ENCODE peak calls at places on chromosomes 2 and 18, in seven cellular contexts. One of them, this sample, is unnamed.

GRCh38 chr18:43396266-43396665 is 119.0 kb upstream of the SYT4 start:
- DNase-seq in ACHN: peak
- DNase-seq in NCI-H1092 treated with DMSO at 0.1 percent for 48 hours: peak
- DNase-seq in right lobe of liver: no peak
- DNase-seq in T-helper 1 cell: no peak
- DNase-seq in effector memory CD8-positive, alpha-beta T cell: no peak
- DNase-seq in cardiac fibroblast: peak
- DNase-seq in this sample: no peak

GRCh38 chr2:188983427-188984101 is 9.4 kb downstream of the COL3A1 start:
- DNase-seq in ACHN: peak
- DNase-seq in NCI-H1092 treated with DMSO at 0.1 percent for 48 hours: peak
- DNase-seq in right lobe of liver: no peak
- DNase-seq in T-helper 1 cell: no peak
- DNase-seq in effector memory CD8-positive, alpha-beta T cell: no peak
- DNase-seq in cardiac fibroblast: peak
- DNase-seq in this sample: no peak

GRCh38 chr2:226699321-226699720 is 100.3 kb downstream of the IRS1 start:
- DNase-seq in ACHN: no peak
- DNase-seq in NCI-H1092 treated with DMSO at 0.1 percent for 48 hours: no peak
- DNase-seq in right lobe of liver: no peak
- DNase-seq in T-helper 1 cell: no peak
- DNase-seq in effector memory CD8-positive, alpha-beta T cell: no peak
- DNase-seq in cardiac fibroblast: peak
- DNase-seq in this sample: no peak

GRCh38 chr2:121818546-121818945 is 63.1 kb downstream of the TSN start:
- DNase-seq in ACHN: no peak
- DNase-seq in NCI-H1092 treated with DMSO at 0.1 percent for 48 hours: no peak
- DNase-seq in right lobe of liver: no peak
- DNase-seq in T-helper 1 cell: no peak
- DNase-seq in effector memory CD8-positive, alpha-beta T cell: no peak
- DNase-seq in cardiac fibroblast: no peak
- DNase-seq in this sample: no peak

GRCh38 chr2:218952160-218952559 is 7.3 kb upstream of the CDK5R2 start:
- DNase-seq in ACHN: no peak
- DNase-seq in NCI-H1092 treated with DMSO at 0.1 percent for 48 hours: no peak
- DNase-seq in right lobe of liver: no peak
- DNase-seq in T-helper 1 cell: no peak
- DNase-seq in effector memory CD8-positive, alpha-beta T cell: no peak
- DNase-seq in cardiac fibroblast: no peak
- DNase-seq in this sample: no peak

GRCh38 chr2:216774620-216775019 is 79.3 kb upstream of the IGFBP5 start:
- DNase-seq in ACHN: peak
- DNase-seq in NCI-H1092 treated with DMSO at 0.1 percent for 48 hours: no peak
- DNase-seq in right lobe of liver: no peak
- DNase-seq in T-helper 1 cell: no peak
- DNase-seq in effector memory CD8-positive, alpha-beta T cell: no peak
- DNase-seq in cardiac fibroblast: peak
- DNase-seq in this sample: no peak

GRCh38 chr2:239319261-239319661 is 81.6 kb downstream of the HDAC4 start:
- DNase-seq in ACHN: no peak
- DNase-seq in NCI-H1092 treated with DMSO at 0.1 percent for 48 hours: no peak
- DNase-seq in right lobe of liver: peak
- DNase-seq in T-helper 1 cell: no peak
- DNase-seq in effector memory CD8-positive, alpha-beta T cell: no peak
- DNase-seq in cardiac fibroblast: peak
- DNase-seq in this sample: peak

GRCh38 chr2:224650815-224651439 is 65.2 kb downstream of the CCDC195 start:
- DNase-seq in ACHN: peak
- DNase-seq in NCI-H1092 treated with DMSO at 0.1 percent for 48 hours: peak
- DNase-seq in right lobe of liver: no peak
- DNase-seq in T-helper 1 cell: no peak
- DNase-seq in effector memory CD8-positive, alpha-beta T cell: peak
- DNase-seq in cardiac fibroblast: peak
- DNase-seq in this sample: no peak

GRCh38 chr2:46689993-46690392 is 210.6 kb downstream of the TMEM247 start:
- DNase-seq in ACHN: no peak
- DNase-seq in NCI-H1092 treated with DMSO at 0.1 percent for 48 hours: no peak
- DNase-seq in right lobe of liver: no peak
- DNase-seq in T-helper 1 cell: no peak
- DNase-seq in effector memory CD8-positive, alpha-beta T cell: no peak
- DNase-seq in cardiac fibroblast: peak
- DNase-seq in this sample: no peak

GRCh38 chr18:63161032-63161727 is 158.4 kb downstream of the BCL2 start:
- DNase-seq in ACHN: no peak
- DNase-seq in NCI-H1092 treated with DMSO at 0.1 percent for 48 hours: no peak
- DNase-seq in right lobe of liver: no peak
- DNase-seq in T-helper 1 cell: no peak
- DNase-seq in effector memory CD8-positive, alpha-beta T cell: peak
- DNase-seq in cardiac fibroblast: no peak
- DNase-seq in this sample: no peak

GRCh38 chr2:181130686-181131085 is 150.3 kb downstream of the UBE2E3 start:
- DNase-seq in ACHN: no peak
- DNase-seq in NCI-H1092 treated with DMSO at 0.1 percent for 48 hours: no peak
- DNase-seq in right lobe of liver: no peak
- DNase-seq in T-helper 1 cell: no peak
- DNase-seq in effector memory CD8-positive, alpha-beta T cell: no peak
- DNase-seq in cardiac fibroblast: peak
- DNase-seq in this sample: no peak

GRCh38 chr2:15905986-15906491 is 34.3 kb upstream of the MYCN start:
- DNase-seq in ACHN: no peak
- DNase-seq in NCI-H1092 treated with DMSO at 0.1 percent for 48 hours: no peak
- DNase-seq in right lobe of liver: no peak
- DNase-seq in T-helper 1 cell: no peak
- DNase-seq in effector memory CD8-positive, alpha-beta T cell: no peak
- DNase-seq in cardiac fibroblast: no peak
- DNase-seq in this sample: no peak

GRCh38 chr2:127498386-127498785 is 27.9 kb downstream of the IWS1 start:
- DNase-seq in ACHN: no peak
- DNase-seq in NCI-H1092 treated with DMSO at 0.1 percent for 48 hours: no peak
- DNase-seq in right lobe of liver: no peak
- DNase-seq in T-helper 1 cell: no peak
- DNase-seq in effector memory CD8-positive, alpha-beta T cell: no peak
- DNase-seq in cardiac fibroblast: peak
- DNase-seq in this sample: no peak

GRCh38 chr2:84878459-84878858 is 2.4 kb downstream of the TRABD2A start:
- DNase-seq in ACHN: no peak
- DNase-seq in NCI-H1092 treated with DMSO at 0.1 percent for 48 hours: no peak
- DNase-seq in right lobe of liver: no peak
- DNase-seq in T-helper 1 cell: no peak
- DNase-seq in effector memory CD8-positive, alpha-beta T cell: no peak
- DNase-seq in cardiac fibroblast: no peak
- DNase-seq in this sample: no peak

GRCh38 chr2:55425449-55425848 is 5.8 kb upstream of the CCDC88A start:
- DNase-seq in ACHN: peak
- DNase-seq in NCI-H1092 treated with DMSO at 0.1 percent for 48 hours: no peak
- DNase-seq in right lobe of liver: no peak
- DNase-seq in T-helper 1 cell: no peak
- DNase-seq in effector memory CD8-positive, alpha-beta T cell: no peak
- DNase-seq in cardiac fibroblast: peak
- DNase-seq in this sample: no peak

GRCh38 chr2:235330775-235331438 is 162.9 kb upstream of the AGAP1 start:
- DNase-seq in ACHN: no peak
- DNase-seq in NCI-H1092 treated with DMSO at 0.1 percent for 48 hours: no peak
- DNase-seq in right lobe of liver: no peak
- DNase-seq in T-helper 1 cell: no peak
- DNase-seq in effector memory CD8-positive, alpha-beta T cell: no peak
- DNase-seq in cardiac fibroblast: peak
- DNase-seq in this sample: no peak

GRCh38 chr2:174901075-174901474 is 104.1 kb downstream of the CHN1 start:
- DNase-seq in ACHN: no peak
- DNase-seq in NCI-H1092 treated with DMSO at 0.1 percent for 48 hours: no peak
- DNase-seq in right lobe of liver: no peak
- DNase-seq in T-helper 1 cell: no peak
- DNase-seq in effector memory CD8-positive, alpha-beta T cell: no peak
- DNase-seq in cardiac fibroblast: peak
- DNase-seq in this sample: peak

GRCh38 chr18:28189400-28190239 is 12.7 kb upstream of the CDH2 start:
- DNase-seq in ACHN: peak
- DNase-seq in NCI-H1092 treated with DMSO at 0.1 percent for 48 hours: no peak
- DNase-seq in right lobe of liver: no peak
- DNase-seq in T-helper 1 cell: no peak
- DNase-seq in effector memory CD8-positive, alpha-beta T cell: no peak
- DNase-seq in cardiac fibroblast: peak
- DNase-seq in this sample: no peak

GRCh38 chr18:56245856-56246575 is 392.4 kb downstream of the TXNL1 start:
- DNase-seq in ACHN: no peak
- DNase-seq in NCI-H1092 treated with DMSO at 0.1 percent for 48 hours: no peak
- DNase-seq in right lobe of liver: no peak
- DNase-seq in T-helper 1 cell: no peak
- DNase-seq in effector memory CD8-positive, alpha-beta T cell: no peak
- DNase-seq in cardiac fibroblast: peak
- DNase-seq in this sample: no peak

GRCh38 chr2:213246665-213247281 is 37.5 kb upstream of the SPAG16 start:
- DNase-seq in ACHN: peak
- DNase-seq in NCI-H1092 treated with DMSO at 0.1 percent for 48 hours: peak
- DNase-seq in right lobe of liver: no peak
- DNase-seq in T-helper 1 cell: peak
- DNase-seq in effector memory CD8-positive, alpha-beta T cell: peak
- DNase-seq in cardiac fibroblast: peak
- DNase-seq in this sample: no peak

GRCh38 chr18:70373062-70373519 is 84.2 kb downstream of the SOCS6 start:
- DNase-seq in ACHN: no peak
- DNase-seq in NCI-H1092 treated with DMSO at 0.1 percent for 48 hours: no peak
- DNase-seq in right lobe of liver: no peak
- DNase-seq in T-helper 1 cell: no peak
- DNase-seq in effector memory CD8-positive, alpha-beta T cell: no peak
- DNase-seq in cardiac fibroblast: peak
- DNase-seq in this sample: no peak

GRCh38 chr2:231347081-231347480 is 48.4 kb upstream of the B3GNT7 start:
- DNase-seq in ACHN: no peak
- DNase-seq in NCI-H1092 treated with DMSO at 0.1 percent for 48 hours: no peak
- DNase-seq in right lobe of liver: no peak
- DNase-seq in T-helper 1 cell: no peak
- DNase-seq in effector memory CD8-positive, alpha-beta T cell: no peak
- DNase-seq in cardiac fibroblast: no peak
- DNase-seq in this sample: no peak

GRCh38 chr2:95074663-95075439 is 46.8 kb downstream of the MRPS5 start:
- DNase-seq in ACHN: no peak
- DNase-seq in NCI-H1092 treated with DMSO at 0.1 percent for 48 hours: no peak
- DNase-seq in right lobe of liver: no peak
- DNase-seq in T-helper 1 cell: no peak
- DNase-seq in effector memory CD8-positive, alpha-beta T cell: no peak
- DNase-seq in cardiac fibroblast: no peak
- DNase-seq in this sample: peak

GRCh38 chr2:165793161-165793778 is 777 bp downstream of the GALNT3 start:
- DNase-seq in ACHN: no peak
- DNase-seq in NCI-H1092 treated with DMSO at 0.1 percent for 48 hours: no peak
- DNase-seq in right lobe of liver: peak
- DNase-seq in T-helper 1 cell: no peak
- DNase-seq in effector memory CD8-positive, alpha-beta T cell: no peak
- DNase-seq in cardiac fibroblast: no peak
- DNase-seq in this sample: peak

GRCh38 chr2:69604844-69605243 is 38.7 kb downstream of the AAK1 start:
- DNase-seq in ACHN: no peak
- DNase-seq in NCI-H1092 treated with DMSO at 0.1 percent for 48 hours: no peak
- DNase-seq in right lobe of liver: no peak
- DNase-seq in T-helper 1 cell: no peak
- DNase-seq in effector memory CD8-positive, alpha-beta T cell: no peak
- DNase-seq in cardiac fibroblast: no peak
- DNase-seq in this sample: no peak

GRCh38 chr2:41496908-41497307 is 550.9 kb upstream of the PKDCC start:
- DNase-seq in ACHN: peak
- DNase-seq in NCI-H1092 treated with DMSO at 0.1 percent for 48 hours: no peak
- DNase-seq in right lobe of liver: no peak
- DNase-seq in T-helper 1 cell: no peak
- DNase-seq in effector memory CD8-positive, alpha-beta T cell: no peak
- DNase-seq in cardiac fibroblast: peak
- DNase-seq in this sample: no peak

GRCh38 chr18:37535968-37536367 is 29.6 kb downstream of the CELF4 start:
- DNase-seq in ACHN: no peak
- DNase-seq in NCI-H1092 treated with DMSO at 0.1 percent for 48 hours: no peak
- DNase-seq in right lobe of liver: no peak
- DNase-seq in T-helper 1 cell: no peak
- DNase-seq in effector memory CD8-positive, alpha-beta T cell: no peak
- DNase-seq in cardiac fibroblast: peak
- DNase-seq in this sample: no peak